ENCODE peak calls at places on chromosome 1, in seven cellular contexts. N, I, C, W, R, F and M are unnamed samples.

GRCh38 chr1:163119707-163120106 is 50.5 kb downstream of the RGS4 start:
- DNase-seq in N (no peak), I (no peak), C (no peak), W (no peak), R (no peak), F (no peak), M (no peak)

GRCh38 chr1:56072310-56072709 is 507.1 kb downstream of the PLPP3 start:
- DNase-seq in N (no peak), I (no peak), C (no peak), W (no peak), R (no peak), F (no peak), M (no peak)

GRCh38 chr1:226820935-226821718 is 49.3 kb upstream of the PSEN2 start:
- DNase-seq in N (no peak), I (no peak), C (peak; percentile 99), W (peak; percentile 99), R (peak; percentile 88), F (peak; percentile 91), M (peak; percentile 97)

GRCh38 chr1:33147997-33148314 is 33.9 kb downstream of the TRIM62 start:
- DNase-seq in N (no peak), I (no peak), C (peak; percentile 55), W (peak; percentile 68), R (no peak), F (no peak), M (peak; percentile 41)

GRCh38 chr1:54357967-54358366 is 48.2 kb downstream of the SSBP3 start:
- DNase-seq in N (no peak), I (no peak), C (no peak), W (no peak), R (no peak), F (no peak), M (no peak)

GRCh38 chr1:119655160-119655559 is 7.1 kb upstream of the ZNF697 start:
- DNase-seq in N (no peak), I (no peak), C (peak; percentile 74), W (no peak), R (no peak), F (no peak), M (peak; percentile 52)

GRCh38 chr1:12244585-12244984 is 14.8 kb downstream of the VPS13D start:
- DNase-seq in N (no peak), I (no peak), C (no peak), W (no peak), R (no peak), F (no peak), M (no peak)

GRCh38 chr1:35298464-35298863 is 30.0 kb downstream of the ZMYM4 start:
- DNase-seq in N (no peak), I (no peak), C (peak; percentile 43), W (peak; percentile 54), R (no peak), F (no peak), M (peak; percentile 60)

GRCh38 chr1:159005676-159006075 is 4.0 kb upstream of the IFI16 start:
- DNase-seq in N (peak; percentile 47), I (no peak), C (peak; percentile 18), W (peak; percentile 39), R (peak; percentile 39), F (no peak), M (peak; percentile 93)

GRCh38 chr1:17065667-17066066 is 11.8 kb upstream of the SDHB start:
- DNase-seq in N (no peak), I (no peak), C (no peak), W (no peak), R (no peak), F (no peak), M (no peak)

GRCh38 chr1:220410681-220411080 is 117.3 kb upstream of the MARK1 start:
- DNase-seq in N (no peak), I (no peak), C (peak; percentile 77), W (peak; percentile 34), R (no peak), F (no peak), M (peak; percentile 3)

GRCh38 chr1:1304331-1305299 is 3.1 kb downstream of the ACAP3 start:
- DNase-seq in N (peak; percentile 83), I (peak; percentile 97), C (peak; percentile 87), W (peak; percentile 89), R (peak; percentile 82), F (peak; percentile 79), M (peak; percentile 79)

GRCh38 chr1:37189111-37189510 is 154.8 kb upstream of the GRIK3 start:
- DNase-seq in N (no peak), I (no peak), C (no peak), W (no peak), R (no peak), F (no peak), M (no peak)

GRCh38 chr1:115927971-115928370 is 48.3 kb upstream of the SLC22A15 start:
- DNase-seq in N (no peak), I (no peak), C (no peak), W (no peak), R (no peak), F (no peak), M (no peak)

GRCh38 chr1:198359024-198359653 is 181.3 kb downstream of the ATP6V1G3 start:
- DNase-seq in N (no peak), I (no peak), C (peak; percentile 45), W (peak; percentile 24), R (no peak), F (no peak), M (peak; percentile 41)

GRCh38 chr1:9289090-9289534 is 3.6 kb upstream of the SPSB1 start:
- DNase-seq in N (peak; percentile 92), I (peak; percentile 72), C (peak; percentile 75), W (peak; percentile 85), R (peak; percentile 55), F (peak; percentile 84), M (peak; percentile 83)

GRCh38 chr1:94578856-94579255 is 37.3 kb upstream of the F3 start:
- DNase-seq in N (no peak), I (no peak), C (peak; percentile 35), W (peak; percentile 77), R (no peak), F (no peak), M (peak; percentile 34)

GRCh38 chr1:85847356-85847755 is 139.1 kb upstream of the ZNHIT6 start:
- DNase-seq in N (no peak), I (no peak), C (peak; percentile 29), W (no peak), R (no peak), F (no peak), M (no peak)

GRCh38 chr1:87685366-87686136 is 356.9 kb downstream of the LMO4 start:
- DNase-seq in N (no peak), I (no peak), C (peak; percentile 36), W (no peak), R (no peak), F (no peak), M (peak; percentile 36)

GRCh38 chr1:154335351-154335714 is 10.0 kb downstream of the ATP8B2 start:
- DNase-seq in N (no peak), I (no peak), C (no peak), W (no peak), R (no peak), F (no peak), M (no peak)
- TF ChIP-seq CTCF in N (no peak), I (peak; percentile 20), C (no peak), W (no peak), R (no peak), F (no peak), M (no peak)

DNA sequence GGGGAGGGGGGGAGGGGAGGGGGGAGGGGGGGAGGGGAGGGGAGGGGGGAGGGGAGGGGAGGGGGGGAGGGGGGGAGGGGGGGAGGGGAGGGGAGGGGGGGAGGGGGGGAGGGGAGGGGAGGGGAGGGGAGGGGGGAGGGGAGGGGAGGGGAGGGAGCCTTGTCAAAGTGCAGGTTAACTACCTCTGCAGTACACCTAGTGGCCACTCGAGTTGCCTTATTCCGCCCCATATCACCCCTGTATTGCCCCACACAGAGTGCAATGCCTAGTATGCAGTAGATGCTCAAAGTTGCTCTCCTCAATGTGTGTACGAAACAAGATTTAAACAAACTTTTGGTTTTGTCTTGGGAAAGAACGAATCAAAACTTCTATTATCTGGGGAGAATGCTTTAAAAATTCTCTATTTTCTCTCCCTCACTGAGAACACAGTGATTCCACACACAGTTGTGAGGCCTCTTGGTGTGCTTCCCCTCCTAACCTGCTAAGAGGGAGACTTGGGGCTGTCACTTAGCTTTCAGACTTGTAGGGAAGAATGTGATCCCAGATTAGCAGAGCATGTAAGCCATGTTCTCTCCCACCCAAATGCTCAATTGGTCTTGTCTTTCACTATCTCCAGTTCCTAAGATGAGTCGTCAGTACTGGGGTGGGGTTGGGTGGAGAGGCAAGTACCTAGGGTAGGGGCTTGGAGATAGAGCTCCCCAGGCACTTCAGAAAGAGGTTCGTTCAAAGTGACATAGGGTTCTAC is 79.7 kb upstream of the MAP10 start:
- DNase-seq in N (no peak), I (no peak), C (no peak), W (no peak), R (no peak), F (no peak), M (no peak)
- H3K4me3 ChIP-seq in N (no peak overlapping the region), I (no peak overlapping the region), C (no peak overlapping the region), W (no peak overlapping the region), R (no peak overlapping the region), F (no peak overlapping the region), M (no peak overlapping the region)

DNA sequence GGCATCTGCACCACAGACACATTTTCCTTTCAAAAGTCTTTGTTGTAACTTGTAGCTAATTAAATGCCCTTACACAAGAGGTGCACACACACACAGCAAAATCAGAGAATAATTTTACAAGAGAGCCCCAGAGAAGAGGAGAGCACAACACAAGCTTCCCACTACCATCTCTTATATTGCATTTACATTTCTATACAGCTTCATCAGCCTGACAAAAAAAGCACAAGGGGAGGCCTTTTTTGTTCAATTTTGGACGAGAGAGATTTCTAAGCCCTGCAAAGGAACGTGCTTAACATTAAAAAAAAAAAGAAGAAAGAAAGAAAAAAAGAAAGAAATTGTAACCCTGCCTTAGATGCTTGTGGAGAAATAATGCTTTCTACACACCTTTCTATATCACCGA is 17.1 kb upstream of the ESRRG start:
- DNase-seq in N (no peak), I (no peak), C (no peak), W (no peak), R (no peak), F (no peak), M (no peak)
- TF ChIP-seq CTCF in N (no peak), I (no peak), C (no peak), W (no peak), R (no peak), F (no peak), M (no peak)

GRCh38 chr1:111449703-111450017 is 396 bp downstream of the ATP5PB start:
- DNase-seq in N (no peak), I (no peak), C (no peak), W (no peak), R (no peak), F (no peak), M (no peak)

GRCh38 chr1:111450185-111450584 is 921 bp downstream of the ATP5PB start:
- DNase-seq in N (no peak), I (no peak), C (no peak), W (no peak), R (no peak), F (no peak), M (no peak)

GRCh38 chr1:111446967-111447892 is 1.8 kb downstream of the WDR77 start:
- DNase-seq in N (no peak), I (no peak), C (no peak), W (no peak), R (no peak), F (no peak), M (no peak)

GRCh38 chr1:111448918-111449702 is at the start of the genes ATP5PB and WDR77:
- DNase-seq in N (peak; percentile 83), I (peak; percentile 95), C (peak; percentile 99), W (peak; percentile 99), R (peak; percentile 96), F (peak; percentile 97), M (peak; percentile 100)

DNA sequence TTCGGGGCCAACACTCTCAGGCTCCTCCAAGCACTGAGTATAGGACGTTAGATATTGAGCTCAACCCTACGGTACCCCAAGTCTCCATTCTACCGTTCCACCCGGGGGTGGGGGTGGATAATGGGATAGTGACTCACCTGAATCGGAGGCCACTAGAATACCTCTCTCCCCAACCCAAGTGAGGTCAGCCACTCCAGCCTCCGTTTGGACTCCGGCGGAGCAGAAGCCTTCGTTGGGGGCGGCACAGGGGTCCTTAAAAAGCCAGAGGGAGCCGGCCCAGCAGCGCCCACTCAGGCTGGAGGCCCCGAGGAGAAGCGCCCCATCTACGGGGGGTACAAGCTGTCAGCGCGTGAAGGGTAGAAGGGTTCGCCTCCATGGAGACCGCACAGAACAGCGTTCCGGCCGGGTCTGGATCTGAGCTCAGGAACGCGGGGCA is 556 bp downstream of the WDR77 start:
- DNase-seq in N (no peak), I (no peak), C (no peak), W (peak; percentile 50), R (no peak), F (no peak), M (peak; percentile 29)
- H3K4me3 ChIP-seq in N (peak overlapping the region; percentile 99), I (peak overlapping the region; percentile 90), C (peak overlapping the region; percentile 100), W (peak overlapping the region; percentile 99), R (peak overlapping the region; percentile 73), F (peak overlapping the region; percentile 79), M (peak overlapping the region; percentile 90)